ENCODE peak calls at places on chromosomes 6 and 20, in ten cellular contexts. U is spleen; Q is hepatocyte; B is thoracic aorta; G is effector memory CD4-positive, alpha-beta T cell; L is HCT116; O is stomach; W is CD8-positive, alpha-beta T cell; R is transverse colon; Y is CD8-positive, alpha-beta memory T cell. I is an unnamed sample.

GRCh38 chr20:50111829-50112495 is 988 bp downstream of the UBE2V1 start:
- DNase-seq in R (no peak), Y (no peak), W (no peak), G (no peak), L (no peak), U (no peak), Q (no peak), O (no peak), B (no peak), I (no peak)

GRCh38 chr6:132391391-132392291 is 9.6 kb downstream of the MOXD1 start:
- DNase-seq in O (no peak), R (peak; percentile 20), Y (no peak), Q (peak; percentile 7), G (no peak), L (no peak), W (no peak), U (no peak), B (no peak), I (no peak)

GRCh38 chr20:8796088-8796665 is 272.7 kb upstream of the PLCB4 start:
- DNase-seq in Y (no peak), W (no peak), G (no peak), U (no peak), Q (no peak), L (no peak), O (no peak), B (no peak), R (no peak), I (no peak)

GRCh38 chr6:154830771-154831170 is 97.6 kb downstream of the SCAF8 start:
- DNase-seq in G (no peak), R (no peak), Y (no peak), L (no peak), B (no peak), W (no peak), U (no peak), O (no peak), Q (no peak), I (no peak)

GRCh38 chr6:160973311-160973710 is 18.3 kb upstream of the MAP3K4 start:
- DNase-seq in R (no peak), W (no peak), U (no peak), G (no peak), Y (no peak), B (no peak), L (no peak), Q (peak; percentile 60), O (no peak), I (no peak)

GRCh38 chr6:151805286-151805840 is 2.1 kb upstream of the ESR1 start:
- DNase-seq in L (no peak), Q (no peak), G (no peak), R (no peak), Y (no peak), W (no peak), U (no peak), B (no peak), O (no peak), I (no peak)

GRCh38 chr20:7375905-7376304 is 564.4 kb downstream of the HAO1 start:
- DNase-seq in Q (peak; percentile 43), U (no peak), Y (no peak), G (no peak), L (peak; percentile 2), O (no peak), W (no peak), R (no peak), B (no peak), I (no peak)

GRCh38 chr6:43468240-43468639 is 9.1 kb upstream of the TJAP1 start:
- DNase-seq in W (no peak), B (no peak), Q (no peak), U (no peak), Y (no peak), G (no peak), R (no peak), O (no peak), L (no peak), I (no peak)

GRCh38 chr20:34350095-34350494 is 13.0 kb upstream of the ITCH start:
- DNase-seq in W (no peak), O (no peak), U (no peak), R (no peak), Q (no peak), Y (no peak), G (no peak), B (no peak), L (no peak), I (peak; percentile 16)

GRCh38 chr20:38187512-38187911 is 22.4 kb upstream of the TGM2 start:
- DNase-seq in L (no peak), O (no peak), Q (peak; percentile 53), W (no peak), Y (no peak), U (no peak), G (no peak), B (no peak), R (no peak), I (no peak)

GRCh38 chr20:63979549-63980316 is at the start of gene SAMD10:
- DNase-seq in R (peak; percentile 59), L (no peak), O (peak; percentile 56), U (peak; percentile 91), W (peak; percentile 44), B (no peak), Y (peak; percentile 79), Q (peak; percentile 80), G (peak; percentile 40), I (peak; percentile 64)

GRCh38 chr6:145199961-145200360 is 535.4 kb downstream of the EPM2A start:
- DNase-seq in B (no peak), G (no peak), Q (peak; percentile 33), U (no peak), R (no peak), O (no peak), W (no peak), Y (no peak), L (no peak), I (no peak)

GRCh38 chr6:99662616-99663015 is 56.0 kb downstream of the PRDM13 start:
- DNase-seq in W (no peak), G (no peak), Y (no peak), B (no peak), O (no peak), Q (no peak), R (no peak), L (no peak), U (no peak), I (no peak)

DNA sequence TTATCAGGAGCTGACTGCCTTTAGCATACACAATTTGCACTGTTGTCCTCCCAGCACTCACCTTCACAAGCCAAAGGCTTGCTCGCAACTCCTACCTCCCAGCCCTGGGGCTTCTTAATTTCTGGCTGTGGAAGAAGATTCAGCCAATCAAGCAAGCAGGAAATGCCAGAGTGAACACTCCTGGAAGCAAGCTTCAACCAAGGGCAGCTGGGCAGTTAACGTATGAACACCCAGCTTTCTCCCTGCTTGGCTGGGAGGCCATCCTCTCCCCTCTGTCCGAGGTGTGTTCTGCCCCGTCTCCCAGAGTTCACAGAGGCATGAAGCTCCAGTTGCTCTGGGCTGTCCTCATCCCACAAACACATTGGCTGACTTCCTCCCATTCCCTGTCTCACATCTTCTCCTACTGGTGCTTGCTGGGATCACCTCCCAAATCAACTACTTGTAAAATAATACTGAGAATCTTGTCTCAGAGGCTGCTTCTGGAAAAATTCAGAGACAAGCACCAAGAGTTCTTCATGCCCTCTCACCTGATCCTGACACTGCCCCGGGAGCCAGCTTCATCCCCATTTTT is 15.3 kb upstream of the SRSF6 start:
- DNase-seq in Y (no peak), B (no peak), U (no peak), G (no peak), L (no peak), W (no peak), R (no peak), Q (peak; percentile 25), O (no peak), I (no peak)
- H3K4me3 ChIP-seq in Y (no peak overlapping the region), B (no peak overlapping the region), U (no peak overlapping the region), G (no peak overlapping the region), L (no peak overlapping the region), W (no peak overlapping the region), R (no peak overlapping the region), Q (no peak overlapping the region), O (no peak overlapping the region), I (no peak overlapping the region)

DNA sequence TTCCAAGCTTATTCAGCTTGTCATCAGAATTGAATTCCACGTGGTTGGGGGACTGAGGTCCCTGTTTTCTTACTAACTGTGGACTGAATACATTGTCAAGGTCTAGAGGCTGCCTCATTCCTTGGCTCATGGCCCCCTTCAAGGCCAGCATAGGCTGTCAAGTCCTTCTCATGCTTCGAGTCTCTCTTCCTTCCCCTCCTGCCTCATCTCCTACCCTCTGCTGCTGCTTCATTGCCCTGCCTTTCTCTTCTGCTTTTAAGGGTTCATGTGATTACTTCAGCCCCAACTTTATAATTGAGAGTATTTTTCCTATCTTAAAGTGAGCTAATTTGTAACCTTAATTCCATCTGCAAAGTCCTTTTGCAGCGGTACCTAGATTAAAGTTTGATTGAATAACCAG is 27.6 kb upstream of the ZNF831 start:
- DNase-seq in L (no peak), Q (no peak), O (no peak), R (no peak), B (no peak), Y (no peak), G (no peak), W (no peak), U (no peak), I (no peak)
- H3K4me1 ChIP-seq in L (no peaks in the 10 kb centered on the region), Q (no peaks in the 10 kb centered on the region), O (no peaks in the 10 kb centered on the region), R (peaks cover 5% of the 10 kb centered on the region), B (no peaks in the 10 kb centered on the region), Y (peaks cover 8% of the 10 kb centered on the region), G (no peaks in the 10 kb centered on the region), W (peaks cover 17% of the 10 kb centered on the region), U (no peaks in the 10 kb centered on the region), I (peaks cover 8% of the 10 kb centered on the region)

GRCh38 chr6:89436226-89436625 is 3.3 kb downstream of the ANKRD6 start:
- DNase-seq in U (no peak), G (no peak), W (no peak), Q (no peak), O (no peak), L (no peak), Y (no peak), B (no peak), R (no peak), I (no peak)
- H3K4me3 ChIP-seq in U (no peak overlapping the region), G (no peak overlapping the region), W (no peak overlapping the region), Q (no peak overlapping the region), O (no peak overlapping the region), L (no peak overlapping the region), Y (no peak overlapping the region), B (no peak overlapping the region), R (no peak overlapping the region), I (no peak overlapping the region)

GRCh38 chr20:3071266-3071609 is 182 bp upstream of the OXT start:
- DNase-seq in U (peak; percentile 63), O (no peak), G (no peak), R (no peak), Y (no peak), B (no peak), Q (no peak), W (no peak), L (no peak), I (no peak)

GRCh38 chr20:3068986-3069900 is 2.2 kb upstream of the OXT start:
- DNase-seq in U (peak; percentile 68), G (no peak), B (no peak), L (no peak), R (no peak), O (peak; percentile 38), Q (no peak), Y (peak; percentile 59), W (no peak), I (peak; percentile 55)

GRCh38 chr20:3072530-3073250 is 1.3 kb downstream of the OXT start:
- DNase-seq in Y (no peak), U (peak; percentile 42), L (no peak), G (no peak), R (no peak), B (no peak), Q (no peak), W (no peak), O (no peak), I (no peak)

GRCh38 chr20:3074812-3075211 is 3.4 kb downstream of the OXT start:
- DNase-seq in Q (no peak), L (no peak), Y (no peak), U (no peak), G (no peak), O (no peak), B (no peak), R (no peak), W (no peak), I (no peak)

GRCh38 chr20:3071610-3072529 is at the start of gene OXT:
- DNase-seq in Y (peak; percentile 69), O (no peak), B (no peak), U (peak; percentile 91), G (peak; percentile 46), L (no peak), Q (peak; percentile 53), W (peak; percentile 55), R (peak; percentile 57), I (peak; percentile 66)
- H3K4me1 ChIP-seq in Y (peaks cover 9% of the 10 kb centered on the region), O (peaks cover 16% of the 10 kb centered on the region), B (peaks cover 7% of the 10 kb centered on the region), U (no peaks in the 10 kb centered on the region), G (peaks cover 11% of the 10 kb centered on the region), L (peaks cover 25% of the 10 kb centered on the region), Q (peaks cover 10% of the 10 kb centered on the region), W (peaks cover 16% of the 10 kb centered on the region), R (peaks cover 9% of the 10 kb centered on the region), I (peaks cover 18% of the 10 kb centered on the region)